ENCODE peak calls at places on chromosomes 1 and 21, in six cellular contexts. One of them, this sample, is unnamed.

GRCh38 chr1:20481158-20481617 is 4.8 kb downstream of the CAMK2N1 start:
- DNase-seq in breast epithelium: no peak
- DNase-seq in NT2/D1: no peak
- DNase-seq in small intestine: peak
- DNase-seq in kidney: no peak
- DNase-seq in effector memory CD4-positive, alpha-beta T cell: no peak
- DNase-seq in this sample: no peak

GRCh38 chr1:23421752-23422312 is 2.7 kb downstream of the TCEA3 start:
- DNase-seq in breast epithelium: no peak
- DNase-seq in small intestine: peak
- DNase-seq in NT2/D1: no peak
- DNase-seq in kidney: no peak
- DNase-seq in effector memory CD4-positive, alpha-beta T cell: no peak
- DNase-seq in this sample: peak

GRCh38 chr1:38117444-38117887 is 70.9 kb upstream of the POU3F1 start:
- DNase-seq in effector memory CD4-positive, alpha-beta T cell: no peak
- DNase-seq in kidney: no peak
- DNase-seq in NT2/D1: no peak
- DNase-seq in small intestine: no peak
- DNase-seq in breast epithelium: peak
- DNase-seq in this sample: peak

GRCh38 chr1:115293006-115293405 is 45.0 kb downstream of the NGF start:
- DNase-seq in effector memory CD4-positive, alpha-beta T cell: no peak
- DNase-seq in small intestine: no peak
- DNase-seq in kidney: no peak
- DNase-seq in breast epithelium: no peak
- DNase-seq in NT2/D1: no peak
- DNase-seq in this sample: no peak

GRCh38 chr1:51926171-51926812 is 47.8 kb upstream of the NRDC start:
- DNase-seq in breast epithelium: no peak
- DNase-seq in kidney: no peak
- DNase-seq in small intestine: peak
- DNase-seq in effector memory CD4-positive, alpha-beta T cell: no peak
- DNase-seq in NT2/D1: no peak
- DNase-seq in this sample: peak

GRCh38 chr1:33346921-33347649 is 26.2 kb upstream of the A3GALT2 start:
- DNase-seq in effector memory CD4-positive, alpha-beta T cell: no peak
- DNase-seq in breast epithelium: no peak
- DNase-seq in small intestine: peak
- DNase-seq in NT2/D1: no peak
- DNase-seq in kidney: no peak
- DNase-seq in this sample: peak

GRCh38 chr21:31682625-31683024 is 23.1 kb downstream of the SOD1 start:
- DNase-seq in small intestine: no peak
- DNase-seq in kidney: no peak
- DNase-seq in NT2/D1: no peak
- DNase-seq in effector memory CD4-positive, alpha-beta T cell: no peak
- DNase-seq in breast epithelium: no peak
- DNase-seq in this sample: no peak

GRCh38 chr1:14961661-14962267 is 191.8 kb upstream of the TMEM51 start:
- DNase-seq in small intestine: no peak
- DNase-seq in breast epithelium: no peak
- DNase-seq in kidney: peak
- DNase-seq in NT2/D1: no peak
- DNase-seq in effector memory CD4-positive, alpha-beta T cell: no peak
- DNase-seq in this sample: no peak

GRCh38 chr1:172719066-172719627 is 60.2 kb downstream of the FASLG start:
- DNase-seq in breast epithelium: no peak
- DNase-seq in kidney: no peak
- DNase-seq in small intestine: no peak
- DNase-seq in NT2/D1: no peak
- DNase-seq in effector memory CD4-positive, alpha-beta T cell: no peak
- DNase-seq in this sample: no peak

GRCh38 chr1:175313672-175314225 is 121.2 kb upstream of the KIAA0040 start:
- DNase-seq in breast epithelium: no peak
- DNase-seq in small intestine: no peak
- DNase-seq in NT2/D1: no peak
- DNase-seq in kidney: no peak
- DNase-seq in effector memory CD4-positive, alpha-beta T cell: no peak
- DNase-seq in this sample: no peak

GRCh38 chr1:37038703-37039093 is 4.4 kb upstream of the GRIK3 start:
- DNase-seq in effector memory CD4-positive, alpha-beta T cell: no peak
- DNase-seq in breast epithelium: peak
- DNase-seq in NT2/D1: no peak
- DNase-seq in kidney: no peak
- DNase-seq in small intestine: no peak
- DNase-seq in this sample: no peak

GRCh38 chr1:164786980-164787833 is 228.2 kb downstream of the PBX1 start:
- DNase-seq in NT2/D1: peak
- DNase-seq in breast epithelium: peak
- DNase-seq in kidney: peak
- DNase-seq in effector memory CD4-positive, alpha-beta T cell: no peak
- DNase-seq in small intestine: peak
- DNase-seq in this sample: peak

GRCh38 chr1:234486858-234487830 is 8.2 kb upstream of the TARBP1 start:
- DNase-seq in breast epithelium: peak
- DNase-seq in small intestine: peak
- DNase-seq in kidney: no peak
- DNase-seq in NT2/D1: no peak
- DNase-seq in effector memory CD4-positive, alpha-beta T cell: no peak
- DNase-seq in this sample: peak

GRCh38 chr1:230393722-230394121 is 32.4 kb downstream of the PGBD5 start:
- DNase-seq in effector memory CD4-positive, alpha-beta T cell: no peak
- DNase-seq in small intestine: no peak
- DNase-seq in breast epithelium: no peak
- DNase-seq in kidney: no peak
- DNase-seq in NT2/D1: no peak
- DNase-seq in this sample: no peak

GRCh38 chr1:201649776-201650607 is 111.1 kb downstream of the NAV1 start:
- DNase-seq in kidney: peak
- DNase-seq in NT2/D1: no peak
- DNase-seq in effector memory CD4-positive, alpha-beta T cell: no peak
- DNase-seq in small intestine: peak
- DNase-seq in breast epithelium: peak
- DNase-seq in this sample: peak

GRCh38 chr1:42239041-42239440 is 74.5 kb upstream of the GUCA2A start:
- DNase-seq in effector memory CD4-positive, alpha-beta T cell: no peak
- DNase-seq in small intestine: no peak
- DNase-seq in kidney: no peak
- DNase-seq in breast epithelium: no peak
- DNase-seq in NT2/D1: no peak
- DNase-seq in this sample: no peak

GRCh38 chr1:42239555-42239954 is 75.0 kb upstream of the GUCA2A start:
- DNase-seq in small intestine: no peak
- DNase-seq in breast epithelium: no peak
- DNase-seq in effector memory CD4-positive, alpha-beta T cell: no peak
- DNase-seq in kidney: no peak
- DNase-seq in NT2/D1: no peak
- DNase-seq in this sample: no peak

GRCh38 chr1:42240964-42241755 is 76.6 kb upstream of the GUCA2A start:
- DNase-seq in kidney: no peak
- DNase-seq in small intestine: no peak
- DNase-seq in NT2/D1: no peak
- DNase-seq in effector memory CD4-positive, alpha-beta T cell: no peak
- DNase-seq in breast epithelium: no peak
- DNase-seq in this sample: no peak
- H3K4me3 ChIP-seq in kidney: no peak
- H3K4me3 ChIP-seq in small intestine: no peak
- H3K4me3 ChIP-seq in NT2/D1: no peak
- H3K4me3 ChIP-seq in effector memory CD4-positive, alpha-beta T cell: no peak
- H3K4me3 ChIP-seq in breast epithelium: no peak
- H3K4me3 ChIP-seq in this sample: no peak

DNA sequence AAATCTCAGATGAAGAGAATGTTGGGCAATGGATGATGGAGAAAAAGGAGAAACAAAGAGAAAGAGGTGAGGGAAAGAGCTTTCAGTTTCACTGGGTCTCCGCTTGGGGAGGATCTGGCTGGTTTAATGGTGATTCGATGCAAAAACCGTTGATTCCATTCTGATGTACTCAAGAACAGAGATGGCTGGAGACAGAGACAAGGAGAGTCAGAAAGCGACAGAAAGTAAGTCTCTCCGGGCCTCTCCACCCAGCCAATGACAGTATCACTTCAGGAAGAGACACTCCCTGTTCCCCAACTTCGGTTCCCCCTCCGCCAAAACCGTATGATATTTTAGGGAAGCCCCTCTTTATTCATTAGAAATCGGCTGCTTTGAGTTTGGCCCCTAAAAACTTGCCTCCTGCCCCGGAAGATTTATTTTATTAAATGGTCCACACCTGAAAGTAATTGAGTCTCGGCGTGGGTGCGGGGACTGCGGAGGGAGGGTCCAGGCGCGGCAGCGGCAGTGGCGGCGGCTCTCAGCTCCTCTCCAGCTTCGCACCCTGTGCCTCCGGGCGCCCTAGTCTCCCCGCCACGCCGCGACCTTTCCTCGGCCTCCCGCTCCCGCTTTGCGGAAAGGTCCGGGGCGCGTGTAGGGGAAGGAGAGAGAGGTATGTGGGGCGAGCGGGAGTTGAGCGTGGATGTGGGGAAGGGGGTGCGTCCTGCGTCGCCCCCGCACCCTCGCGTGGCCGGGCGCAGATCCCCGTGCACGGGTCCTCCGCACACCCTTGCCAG is 13.2 kb upstream of the ALX3 start:
- DNase-seq in small intestine: peak
- DNase-seq in breast epithelium: no peak
- DNase-seq in NT2/D1: no peak
- DNase-seq in effector memory CD4-positive, alpha-beta T cell: no peak
- DNase-seq in kidney: no peak
- DNase-seq in this sample: no peak
- H3K4me3 ChIP-seq in small intestine: peak
- H3K4me3 ChIP-seq in breast epithelium: peak
- H3K4me3 ChIP-seq in NT2/D1: peak
- H3K4me3 ChIP-seq in effector memory CD4-positive, alpha-beta T cell: peak
- H3K4me3 ChIP-seq in kidney: peak
- H3K4me3 ChIP-seq in this sample: no peak

GRCh38 chr1:159071970-159072582 is 4.5 kb downstream of the AIM2 start:
- DNase-seq in NT2/D1: peak
- DNase-seq in small intestine: peak
- DNase-seq in kidney: no peak
- DNase-seq in breast epithelium: no peak
- DNase-seq in effector memory CD4-positive, alpha-beta T cell: no peak
- DNase-seq in this sample: no peak

GRCh38 chr1:159076753-159077656 is at the start of gene AIM2:
- DNase-seq in breast epithelium: no peak
- DNase-seq in effector memory CD4-positive, alpha-beta T cell: peak
- DNase-seq in small intestine: peak
- DNase-seq in kidney: no peak
- DNase-seq in NT2/D1: no peak
- DNase-seq in this sample: peak

GRCh38 chr1:159079518-159079917 is 3.0 kb upstream of the AIM2 start:
- DNase-seq in small intestine: no peak
- DNase-seq in effector memory CD4-positive, alpha-beta T cell: no peak
- DNase-seq in breast epithelium: no peak
- DNase-seq in kidney: no peak
- DNase-seq in NT2/D1: no peak
- DNase-seq in this sample: no peak

GRCh38 chr1:159076438-159076752 is 171 bp downstream of the AIM2 start:
- DNase-seq in small intestine: no peak
- DNase-seq in NT2/D1: no peak
- DNase-seq in breast epithelium: no peak
- DNase-seq in kidney: no peak
- DNase-seq in effector memory CD4-positive, alpha-beta T cell: no peak
- DNase-seq in this sample: no peak

DNA sequence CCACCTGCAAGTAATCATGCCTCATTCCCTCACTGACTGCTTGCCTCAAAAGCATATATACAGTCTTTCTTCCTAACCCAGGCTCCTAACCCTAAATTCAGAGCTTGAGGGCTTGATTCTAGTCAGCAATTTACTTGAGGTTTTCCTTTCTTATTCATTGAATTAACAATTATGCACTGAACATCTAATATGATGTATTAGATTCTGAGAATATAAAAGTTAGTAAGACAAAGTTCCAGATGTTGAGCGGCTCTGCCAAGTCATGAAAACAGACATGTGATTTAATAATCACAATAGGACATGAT is 1.0 kb upstream of the AIM2 start:
- DNase-seq in effector memory CD4-positive, alpha-beta T cell: no peak
- DNase-seq in small intestine: no peak
- DNase-seq in breast epithelium: no peak
- DNase-seq in NT2/D1: no peak
- DNase-seq in kidney: no peak
- DNase-seq in this sample: no peak
- H3K4me3 ChIP-seq in effector memory CD4-positive, alpha-beta T cell: no peak
- H3K4me3 ChIP-seq in small intestine: no peak
- H3K4me3 ChIP-seq in breast epithelium: no peak
- H3K4me3 ChIP-seq in NT2/D1: no peak
- H3K4me3 ChIP-seq in kidney: no peak
- H3K4me3 ChIP-seq in this sample: no peak

DNA sequence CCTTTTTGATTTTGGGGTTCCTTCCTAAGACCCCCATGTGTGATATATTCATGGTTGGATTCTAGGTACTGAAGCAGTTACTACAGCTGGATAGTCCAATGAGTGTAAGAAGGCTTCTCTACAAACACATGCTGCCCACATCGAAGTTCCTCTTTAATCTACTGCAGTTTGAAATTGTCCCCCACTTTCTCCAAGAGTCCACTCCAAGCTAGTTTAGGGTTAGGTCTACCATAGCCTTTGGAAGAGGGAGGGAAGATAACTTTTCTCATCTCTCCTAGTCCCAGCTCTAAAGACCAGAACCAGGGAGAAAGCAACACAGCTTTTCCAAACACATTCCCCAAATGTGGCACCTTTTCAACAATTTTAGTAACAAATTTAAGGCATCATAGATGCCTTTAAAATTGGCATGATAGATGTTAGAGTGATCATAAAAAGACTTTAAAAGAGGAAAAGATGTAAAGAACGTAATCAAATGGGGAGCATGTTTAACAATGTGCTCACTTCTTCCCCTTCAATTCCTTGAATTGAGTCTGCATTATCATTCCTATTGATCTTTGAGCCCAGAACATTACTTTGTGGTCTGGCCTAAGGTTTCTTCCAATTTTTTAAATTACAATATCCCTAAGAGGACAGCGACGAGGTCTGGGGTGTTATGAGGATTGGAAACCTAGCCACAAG is 1.0 kb upstream of the EXO1 start:
- DNase-seq in breast epithelium: no peak
- DNase-seq in kidney: no peak
- DNase-seq in effector memory CD4-positive, alpha-beta T cell: no peak
- DNase-seq in NT2/D1: no peak
- DNase-seq in small intestine: no peak
- DNase-seq in this sample: no peak
- H3K4me3 ChIP-seq in breast epithelium: no peak
- H3K4me3 ChIP-seq in kidney: no peak
- H3K4me3 ChIP-seq in effector memory CD4-positive, alpha-beta T cell: no peak
- H3K4me3 ChIP-seq in NT2/D1: peak
- H3K4me3 ChIP-seq in small intestine: no peak
- H3K4me3 ChIP-seq in this sample: peak